ENCODE peak calls at places on chromosomes 11 and 22, in five cellular contexts. L is mucosa of descending colon, M is ACHN, D is left ventricle myocardium superior, V is transverse colon. J is an unnamed sample.

GRCh38 chr11:32781721-32782120 is 12.7 kb downstream of the CCDC73 start:
- DNase-seq in V (no peak), M (no peak), D (no peak), L (no peak), J (no peak)

GRCh38 chr11:69095300-69095699 is 46.6 kb downstream of the TPCN2 start:
- DNase-seq in D (no peak), M (no peak), V (no peak), L (no peak), J (no peak)

GRCh38 chr11:74806267-74806666 is 57.6 kb downstream of the RNF169 start:
- DNase-seq in L (no peak), D (no peak), V (no peak), M (no peak), J (no peak)

GRCh38 chr22:21042978-21043855 is 2.5 kb upstream of the LRRC74B start:
- DNase-seq in D (peak; percentile 9), M (no peak), V (peak; percentile 35), L (peak; percentile 40), J (no peak)

GRCh38 chr11:1125803-1126202 is 31.9 kb upstream of the MUC5AC start:
- DNase-seq in L (no peak), M (no peak), V (no peak), D (peak; percentile 8), J (peak; percentile 78)

GRCh38 chr22:45631140-45631539 is 40.5 kb upstream of the ATXN10 start:
- DNase-seq in L (no peak), V (no peak), M (no peak), D (no peak), J (peak; percentile 64)

GRCh38 chr11:59158206-59159068 is 13.5 kb upstream of the DTX4 start:
- DNase-seq in M (peak; percentile 69), V (peak; percentile 58), D (no peak), L (peak; percentile 77), J (peak; percentile 78)

GRCh38 chr11:120184946-120185677 is 25.7 kb upstream of the OAF start:
- DNase-seq in M (peak; percentile 46), V (peak; percentile 82), D (peak; percentile 80), L (peak; percentile 82), J (peak; percentile 87)

GRCh38 chr22:31343235-31344191 is 2.6 kb downstream of the PATZ1 start:
- DNase-seq in M (no peak), L (peak; percentile 82), D (peak; percentile 53), V (peak; percentile 81), J (no peak)

GRCh38 chr11:119344291-119345010 is 2.1 kb downstream of the MFRP start:
- DNase-seq in D (no peak), L (no peak), M (no peak), V (no peak), J (no peak)

GRCh38 chr11:31487848-31488247 is 21.6 kb downstream of the IMMP1L start:
- DNase-seq in M (peak; percentile 73), L (peak; percentile 20), D (no peak), V (no peak), J (no peak)

GRCh38 chr22:20207277-20208025 is 56.6 kb upstream of the CCDC188 start:
- DNase-seq in V (no peak), M (no peak), L (no peak), D (no peak), J (no peak)

GRCh38 chr11:47185305-47186075 is 744 bp downstream of the PACSIN3 start:
- DNase-seq in M (no peak), D (peak; percentile 85), V (peak; percentile 39), L (no peak), J (no peak)

GRCh38 chr11:86919557-86920210 is 35.5 kb downstream of the FZD4 start:
- DNase-seq in D (no peak), L (peak; percentile 36), M (peak; percentile 70), V (no peak), J (no peak)

GRCh38 chr11:61947486-61948210 is 2.5 kb upstream of the BEST1 start:
- DNase-seq in D (peak; percentile 89), V (peak; percentile 88), L (peak; percentile 90), M (peak; percentile 71), J (peak; percentile 96)

GRCh38 chr22:24445481-24446290 is 18.3 kb downstream of the ADORA2A start:
- DNase-seq in D (no peak), L (no peak), V (no peak), M (no peak), J (no peak)

GRCh38 chr11:33910261-33910959 is 18.5 kb upstream of the LMO2 start:
- DNase-seq in M (no peak), D (no peak), L (no peak), V (no peak), J (no peak)